ENCODE peak calls at places on chromosomes 11 and 22, in six cellular contexts. One of them, this sample, is unnamed.

GRCh38 chr11:74952752-74953151 is 3.7 kb downstream of the SPCS2 start:
- DNase-seq in AG04450: no peak
- DNase-seq in GM12865: no peak
- DNase-seq in GM20000: no peak
- DNase-seq in HFFc6: no peak
- DNase-seq in coronary artery: no peak
- DNase-seq in this sample: no peak

GRCh38 chr22:20204821-20205220 is 54.0 kb upstream of the CCDC188 start:
- DNase-seq in AG04450: no peak
- DNase-seq in GM12865: no peak
- DNase-seq in GM20000: no peak
- DNase-seq in HFFc6: no peak
- DNase-seq in coronary artery: no peak
- DNase-seq in this sample: no peak

GRCh38 chr11:96015911-96016565 is 92.1 kb upstream of the MTMR2 start:
- DNase-seq in AG04450: no peak
- DNase-seq in GM12865: no peak
- DNase-seq in GM20000: no peak
- DNase-seq in HFFc6: no peak
- DNase-seq in coronary artery: no peak
- DNase-seq in this sample: peak; percentile 69

GRCh38 chr11:64206457-64207246 is at the start of gene FERMT3:
- DNase-seq in AG04450: no peak
- DNase-seq in GM12865: peak; percentile 84
- DNase-seq in GM20000: peak; percentile 70
- DNase-seq in HFFc6: no peak
- DNase-seq in coronary artery: no peak
- DNase-seq in this sample: peak; percentile 90

GRCh38 chr11:116696381-116696941 is 76.3 kb downstream of the BUD13 start:
- DNase-seq in AG04450: no peak
- DNase-seq in GM12865: no peak
- DNase-seq in GM20000: no peak
- DNase-seq in HFFc6: peak; percentile 20
- DNase-seq in coronary artery: peak; percentile 38
- DNase-seq in this sample: no peak

GRCh38 chr22:34490911-34491310 is 570.6 kb upstream of the LARGE1 start:
- DNase-seq in AG04450: no peak
- DNase-seq in GM12865: no peak
- DNase-seq in GM20000: no peak
- DNase-seq in HFFc6: no peak
- DNase-seq in coronary artery: no peak
- DNase-seq in this sample: no peak

GRCh38 chr22:21642584-21643448 is 714 bp downstream of the SDF2L1 start:
- DNase-seq in AG04450: no peak
- DNase-seq in GM12865: peak; percentile 77
- DNase-seq in GM20000: peak; percentile 77
- DNase-seq in HFFc6: peak; percentile 45
- DNase-seq in coronary artery: no peak
- DNase-seq in this sample: peak; percentile 78

GRCh38 chr11:117180661-117181585 is 2.4 kb downstream of the SIDT2 start:
- DNase-seq in AG04450: no peak
- DNase-seq in GM12865: peak; percentile 91
- DNase-seq in GM20000: peak; percentile 83
- DNase-seq in HFFc6: peak; percentile 77
- DNase-seq in coronary artery: peak; percentile 79
- DNase-seq in this sample: peak; percentile 86

GRCh38 chr11:63910605-63911195 is 6.3 kb downstream of the RCOR2 start:
- DNase-seq in AG04450: no peak
- DNase-seq in GM12865: no peak
- DNase-seq in GM20000: peak; percentile 19
- DNase-seq in HFFc6: no peak
- DNase-seq in coronary artery: no peak
- DNase-seq in this sample: no peak

GRCh38 chr11:61919113-61919840 is 1.9 kb upstream of the RAB3IL1 start:
- DNase-seq in AG04450: no peak
- DNase-seq in GM12865: no peak
- DNase-seq in GM20000: peak; percentile 14
- DNase-seq in HFFc6: no peak
- DNase-seq in coronary artery: no peak
- DNase-seq in this sample: no peak

GRCh38 chr11:6300325-6300724 is 20.0 kb downstream of the CAVIN3 start:
- DNase-seq in AG04450: no peak
- DNase-seq in GM12865: no peak
- DNase-seq in GM20000: no peak
- DNase-seq in HFFc6: no peak
- DNase-seq in coronary artery: no peak
- DNase-seq in this sample: no peak

GRCh38 chr11:2670541-2671100 is 29.2 kb downstream of the KCNQ1OT1 start:
- DNase-seq in AG04450: no peak
- DNase-seq in GM12865: no peak
- DNase-seq in GM20000: no peak
- DNase-seq in HFFc6: no peak
- DNase-seq in coronary artery: peak; percentile 41
- DNase-seq in this sample: no peak

GRCh38 chr11:78349114-78349513 is 68.5 kb downstream of the GAB2 start:
- DNase-seq in AG04450: no peak
- DNase-seq in GM12865: no peak
- DNase-seq in GM20000: no peak
- DNase-seq in HFFc6: no peak
- DNase-seq in coronary artery: no peak
- DNase-seq in this sample: no peak

GRCh38 chr11:26158251-26158650 is 173.7 kb upstream of the ANO3 start:
- DNase-seq in AG04450: no peak
- DNase-seq in GM12865: no peak
- DNase-seq in GM20000: no peak
- DNase-seq in HFFc6: no peak
- DNase-seq in coronary artery: no peak
- DNase-seq in this sample: no peak

GRCh38 chr11:56988614-56989013 is at the start of gene OR5AK2:
- DNase-seq in AG04450: no peak
- DNase-seq in GM12865: no peak
- DNase-seq in GM20000: no peak
- DNase-seq in HFFc6: no peak
- DNase-seq in coronary artery: no peak
- DNase-seq in this sample: no peak

GRCh38 chr11:92190535-92191206 is 33.9 kb upstream of the FAT3 start:
- DNase-seq in AG04450: no peak
- DNase-seq in GM12865: no peak
- DNase-seq in GM20000: no peak
- DNase-seq in HFFc6: no peak
- DNase-seq in coronary artery: no peak
- DNase-seq in this sample: no peak

GRCh38 chr22:29072979-29073617 is at the start of gene KREMEN1:
- DNase-seq in AG04450: no peak
- DNase-seq in GM12865: no peak
- DNase-seq in GM20000: no peak
- DNase-seq in HFFc6: no peak
- DNase-seq in coronary artery: no peak
- DNase-seq in this sample: no peak

GRCh38 chr11:93059074-93059957 is 89.9 kb downstream of the MTNR1B start:
- DNase-seq in AG04450: peak; percentile 65
- DNase-seq in GM12865: no peak
- DNase-seq in GM20000: no peak
- DNase-seq in HFFc6: peak; percentile 35
- DNase-seq in coronary artery: no peak
- DNase-seq in this sample: no peak

GRCh38 chr11:134512061-134512460 is 100.0 kb upstream of the B3GAT1 start:
- DNase-seq in AG04450: no peak
- DNase-seq in GM12865: no peak
- DNase-seq in GM20000: no peak
- DNase-seq in HFFc6: no peak
- DNase-seq in coronary artery: no peak
- DNase-seq in this sample: no peak

GRCh38 chr11:45405916-45406670 is 120.0 kb upstream of the SYT13 start:
- DNase-seq in AG04450: no peak
- DNase-seq in GM12865: no peak
- DNase-seq in GM20000: no peak
- DNase-seq in HFFc6: peak; percentile 24
- DNase-seq in coronary artery: no peak
- DNase-seq in this sample: no peak

GRCh38 chr11:102007567-102008437 is 39.4 kb upstream of the CFAP300 start:
- DNase-seq in AG04450: peak; percentile 4
- DNase-seq in GM12865: peak; percentile 23
- DNase-seq in GM20000: peak; percentile 44
- DNase-seq in HFFc6: peak; percentile 61
- DNase-seq in coronary artery: no peak
- DNase-seq in this sample: no peak

GRCh38 chr11:126147268-126148111 is 64.0 kb downstream of the RPUSD4 start:
- DNase-seq in AG04450: no peak
- DNase-seq in GM12865: no peak
- DNase-seq in GM20000: no peak
- DNase-seq in HFFc6: no peak
- DNase-seq in coronary artery: no peak
- DNase-seq in this sample: no peak

GRCh38 chr11:118884613-118885274 is 1.1 kb downstream of the CXCR5 start:
- DNase-seq in AG04450: no peak
- DNase-seq in GM12865: no peak
- DNase-seq in GM20000: no peak
- DNase-seq in HFFc6: no peak
- DNase-seq in coronary artery: no peak
- DNase-seq in this sample: no peak

GRCh38 chr11:32485733-32486132 is 50.4 kb upstream of the WT1 start:
- DNase-seq in AG04450: no peak
- DNase-seq in GM12865: no peak
- DNase-seq in GM20000: no peak
- DNase-seq in HFFc6: no peak
- DNase-seq in coronary artery: no peak
- DNase-seq in this sample: no peak

GRCh38 chr11:32489464-32489863 is 54.1 kb upstream of the WT1 start:
- DNase-seq in AG04450: no peak
- DNase-seq in GM12865: no peak
- DNase-seq in GM20000: no peak
- DNase-seq in HFFc6: no peak
- DNase-seq in coronary artery: no peak
- DNase-seq in this sample: no peak

GRCh38 chr11:32487270-32487669 is 51.9 kb upstream of the WT1 start:
- DNase-seq in AG04450: no peak
- DNase-seq in GM12865: peak; percentile 3
- DNase-seq in GM20000: no peak
- DNase-seq in HFFc6: no peak
- DNase-seq in coronary artery: no peak
- DNase-seq in this sample: no peak
- TF ChIP-seq CTCF in AG04450: peak; percentile 29
- TF ChIP-seq CTCF in GM12865: peak; percentile 23
- TF ChIP-seq CTCF in GM20000: no peak
- TF ChIP-seq CTCF in HFFc6: peak; percentile 45
- TF ChIP-seq CTCF in coronary artery: no peak
- TF ChIP-seq CTCF in this sample: no peak

GRCh38 chr11:106152013-106152412 is 74.6 kb downstream of the AASDHPPT start:
- DNase-seq in AG04450: no peak
- DNase-seq in GM12865: no peak
- DNase-seq in GM20000: no peak
- DNase-seq in HFFc6: no peak
- DNase-seq in coronary artery: no peak
- DNase-seq in this sample: no peak
- TF ChIP-seq CTCF in AG04450: peak; percentile 33
- TF ChIP-seq CTCF in GM12865: no peak
- TF ChIP-seq CTCF in GM20000: no peak
- TF ChIP-seq CTCF in HFFc6: peak; percentile 55
- TF ChIP-seq CTCF in coronary artery: no peak
- TF ChIP-seq CTCF in this sample: no peak

GRCh38 chr11:13778345-13778744 is 109.9 kb downstream of the FAR1 start:
- DNase-seq in AG04450: no peak
- DNase-seq in GM12865: no peak
- DNase-seq in GM20000: no peak
- DNase-seq in HFFc6: no peak
- DNase-seq in coronary artery: no peak
- DNase-seq in this sample: no peak
- TF ChIP-seq CTCF in AG04450: no peak
- TF ChIP-seq CTCF in GM12865: no peak
- TF ChIP-seq CTCF in GM20000: no peak
- TF ChIP-seq CTCF in HFFc6: no peak
- TF ChIP-seq CTCF in coronary artery: no peak
- TF ChIP-seq CTCF in this sample: no peak

DNA sequence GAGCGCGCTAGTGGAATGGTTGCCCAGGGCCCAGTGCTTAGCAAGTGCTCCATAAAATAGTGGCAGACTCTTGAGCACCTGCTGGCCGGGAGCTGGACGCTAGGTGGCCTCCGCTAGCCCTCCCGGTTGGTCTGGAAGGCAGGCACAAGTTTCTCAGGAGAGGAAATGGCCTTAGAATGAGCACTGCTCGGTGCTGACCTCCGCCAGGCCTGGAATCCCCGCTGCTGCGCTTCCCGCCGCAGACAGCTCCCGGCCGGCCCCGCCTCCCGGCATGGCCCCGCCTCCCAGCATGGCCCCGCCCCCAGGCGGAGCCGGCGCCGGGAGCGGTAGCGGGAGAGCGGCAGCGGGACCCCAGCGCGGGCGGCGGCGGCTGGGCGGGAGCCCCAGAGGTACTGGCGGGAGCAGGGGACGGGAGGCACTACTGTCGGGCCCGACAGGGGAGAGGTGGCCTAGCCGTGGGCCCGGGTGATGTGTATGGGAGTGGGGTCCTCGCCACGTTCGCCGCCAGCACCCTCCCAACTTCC is at the start of gene SIPA1:
- DNase-seq in AG04450: peak; percentile 82
- DNase-seq in GM12865: peak; percentile 82
- DNase-seq in GM20000: peak; percentile 94
- DNase-seq in HFFc6: peak; percentile 94
- DNase-seq in coronary artery: peak; percentile 83
- DNase-seq in this sample: peak; percentile 75
- TF ChIP-seq CTCF in AG04450: peak; percentile 62
- TF ChIP-seq CTCF in GM12865: peak; percentile 13
- TF ChIP-seq CTCF in GM20000: no peak
- TF ChIP-seq CTCF in HFFc6: peak; percentile 74
- TF ChIP-seq CTCF in coronary artery: no peak
- TF ChIP-seq CTCF in this sample: no peak

This sample was measured in activated CD8-positive, alpha-beta T cell treated with anti-CD3 and anti-CD28 coated beads for 36 hours.